ENCODE peak calls at places on chromosomes 1 and 21, in seven cellular contexts. One of them, this sample, is unnamed.

GRCh38 chr1:23772049-23772853 is 6.0 kb upstream of the PITHD1 start:
- DNase-seq in mucosa of descending colon: peak
- DNase-seq in glutamatergic neuron: peak
- DNase-seq in HuH-7: peak
- DNase-seq in H7: peak
- DNase-seq in activated CD4-positive, CD25-positive, alpha-beta regulatory T cell: peak
- DNase-seq in germinal center: peak
- DNase-seq in this sample: peak

GRCh38 chr1:77319036-77319705 is 37.4 kb downstream of the AK5 start:
- DNase-seq in mucosa of descending colon: no peak
- DNase-seq in H7: no peak
- DNase-seq in germinal center: no peak
- DNase-seq in HuH-7: no peak
- DNase-seq in activated CD4-positive, CD25-positive, alpha-beta regulatory T cell: no peak
- DNase-seq in glutamatergic neuron: no peak
- DNase-seq in this sample: no peak

GRCh38 chr1:163604391-163604790 is 282.6 kb downstream of the NUF2 start:
- DNase-seq in mucosa of descending colon: no peak
- DNase-seq in activated CD4-positive, CD25-positive, alpha-beta regulatory T cell: no peak
- DNase-seq in germinal center: no peak
- DNase-seq in H7: no peak
- DNase-seq in HuH-7: no peak
- DNase-seq in glutamatergic neuron: no peak
- DNase-seq in this sample: no peak

GRCh38 chr1:161304927-161305871 is 4.6 kb downstream of the MPZ start:
- DNase-seq in germinal center: no peak
- DNase-seq in mucosa of descending colon: no peak
- DNase-seq in H7: peak
- DNase-seq in HuH-7: no peak
- DNase-seq in activated CD4-positive, CD25-positive, alpha-beta regulatory T cell: no peak
- DNase-seq in glutamatergic neuron: no peak
- DNase-seq in this sample: no peak

GRCh38 chr1:185804206-185804605 is 70.0 kb downstream of the HMCN1 start:
- DNase-seq in germinal center: no peak
- DNase-seq in H7: no peak
- DNase-seq in glutamatergic neuron: no peak
- DNase-seq in activated CD4-positive, CD25-positive, alpha-beta regulatory T cell: no peak
- DNase-seq in mucosa of descending colon: no peak
- DNase-seq in HuH-7: no peak
- DNase-seq in this sample: no peak

GRCh38 chr1:113390871-113391642 is 742 bp downstream of the MAGI3 start:
- DNase-seq in H7: peak
- DNase-seq in mucosa of descending colon: peak
- DNase-seq in HuH-7: peak
- DNase-seq in germinal center: peak
- DNase-seq in glutamatergic neuron: peak
- DNase-seq in activated CD4-positive, CD25-positive, alpha-beta regulatory T cell: peak
- DNase-seq in this sample: no peak

GRCh38 chr1:112507896-112508241 is 896 bp upstream of the WNT2B start:
- DNase-seq in glutamatergic neuron: peak
- DNase-seq in HuH-7: peak
- DNase-seq in activated CD4-positive, CD25-positive, alpha-beta regulatory T cell: no peak
- DNase-seq in mucosa of descending colon: peak
- DNase-seq in germinal center: peak
- DNase-seq in H7: peak
- DNase-seq in this sample: no peak

GRCh38 chr1:145995148-145995851 is 1.1 kb downstream of the TXNIP start:
- DNase-seq in H7: no peak
- DNase-seq in activated CD4-positive, CD25-positive, alpha-beta regulatory T cell: no peak
- DNase-seq in glutamatergic neuron: no peak
- DNase-seq in mucosa of descending colon: no peak
- DNase-seq in germinal center: no peak
- DNase-seq in HuH-7: no peak
- DNase-seq in this sample: no peak

GRCh38 chr1:179298952-179299351 is 5.4 kb downstream of the SOAT1 start:
- DNase-seq in germinal center: peak
- DNase-seq in HuH-7: no peak
- DNase-seq in mucosa of descending colon: no peak
- DNase-seq in activated CD4-positive, CD25-positive, alpha-beta regulatory T cell: peak
- DNase-seq in glutamatergic neuron: no peak
- DNase-seq in H7: no peak
- DNase-seq in this sample: no peak

GRCh38 chr1:51583532-51583931 is 33.4 kb upstream of the OSBPL9 start:
- DNase-seq in mucosa of descending colon: peak
- DNase-seq in germinal center: no peak
- DNase-seq in HuH-7: no peak
- DNase-seq in H7: no peak
- DNase-seq in glutamatergic neuron: no peak
- DNase-seq in activated CD4-positive, CD25-positive, alpha-beta regulatory T cell: no peak
- DNase-seq in this sample: peak

GRCh38 chr1:70051926-70052325 is 153.5 kb downstream of the LRRC40 start:
- DNase-seq in mucosa of descending colon: no peak
- DNase-seq in H7: no peak
- DNase-seq in germinal center: no peak
- DNase-seq in HuH-7: no peak
- DNase-seq in glutamatergic neuron: no peak
- DNase-seq in activated CD4-positive, CD25-positive, alpha-beta regulatory T cell: no peak
- DNase-seq in this sample: no peak

GRCh38 chr21:22795644-22796043 is 1797.4 kb downstream of the NCAM2 start:
- DNase-seq in activated CD4-positive, CD25-positive, alpha-beta regulatory T cell: no peak
- DNase-seq in HuH-7: no peak
- DNase-seq in glutamatergic neuron: no peak
- DNase-seq in H7: no peak
- DNase-seq in mucosa of descending colon: no peak
- DNase-seq in germinal center: no peak
- DNase-seq in this sample: no peak

GRCh38 chr1:17075470-17076255 is 21.8 kb upstream of the SDHB start:
- DNase-seq in activated CD4-positive, CD25-positive, alpha-beta regulatory T cell: no peak
- DNase-seq in glutamatergic neuron: peak
- DNase-seq in HuH-7: peak
- DNase-seq in H7: peak
- DNase-seq in germinal center: peak
- DNase-seq in mucosa of descending colon: peak
- DNase-seq in this sample: peak

GRCh38 chr1:187513190-187513589 is 684.4 kb downstream of the PLA2G4A start:
- DNase-seq in HuH-7: no peak
- DNase-seq in mucosa of descending colon: no peak
- DNase-seq in activated CD4-positive, CD25-positive, alpha-beta regulatory T cell: no peak
- DNase-seq in H7: no peak
- DNase-seq in glutamatergic neuron: no peak
- DNase-seq in germinal center: no peak
- DNase-seq in this sample: no peak

GRCh38 chr21:38912355-38912619 is 106.6 kb downstream of the ETS2 start:
- DNase-seq in mucosa of descending colon: no peak
- DNase-seq in activated CD4-positive, CD25-positive, alpha-beta regulatory T cell: no peak
- DNase-seq in germinal center: no peak
- DNase-seq in HuH-7: no peak
- DNase-seq in glutamatergic neuron: no peak
- DNase-seq in H7: no peak
- DNase-seq in this sample: no peak

GRCh38 chr1:222263791-222264190 is 284.1 kb downstream of the HHIPL2 start:
- DNase-seq in H7: no peak
- DNase-seq in HuH-7: no peak
- DNase-seq in glutamatergic neuron: no peak
- DNase-seq in activated CD4-positive, CD25-positive, alpha-beta regulatory T cell: no peak
- DNase-seq in germinal center: no peak
- DNase-seq in mucosa of descending colon: no peak
- DNase-seq in this sample: no peak

GRCh38 chr1:210739627-210740026 is 394.3 kb downstream of the KCNH1 start:
- DNase-seq in glutamatergic neuron: no peak
- DNase-seq in mucosa of descending colon: no peak
- DNase-seq in activated CD4-positive, CD25-positive, alpha-beta regulatory T cell: no peak
- DNase-seq in H7: peak
- DNase-seq in germinal center: no peak
- DNase-seq in HuH-7: no peak
- DNase-seq in this sample: no peak

GRCh38 chr21:30336596-30336995 is 898 bp downstream of the KRTAP27-1 start:
- DNase-seq in glutamatergic neuron: no peak
- DNase-seq in mucosa of descending colon: no peak
- DNase-seq in germinal center: no peak
- DNase-seq in HuH-7: no peak
- DNase-seq in activated CD4-positive, CD25-positive, alpha-beta regulatory T cell: no peak
- DNase-seq in H7: no peak
- DNase-seq in this sample: no peak

GRCh38 chr1:168135982-168136708 is 585 bp downstream of the GPR161 start:
- DNase-seq in activated CD4-positive, CD25-positive, alpha-beta regulatory T cell: no peak
- DNase-seq in mucosa of descending colon: peak
- DNase-seq in H7: peak
- DNase-seq in glutamatergic neuron: peak
- DNase-seq in HuH-7: peak
- DNase-seq in germinal center: no peak
- DNase-seq in this sample: no peak

GRCh38 chr1:67952071-67952470 is 98.4 kb downstream of the DIRAS3 start:
- DNase-seq in activated CD4-positive, CD25-positive, alpha-beta regulatory T cell: no peak
- DNase-seq in glutamatergic neuron: no peak
- DNase-seq in H7: no peak
- DNase-seq in HuH-7: no peak
- DNase-seq in germinal center: no peak
- DNase-seq in mucosa of descending colon: no peak
- DNase-seq in this sample: no peak

GRCh38 chr1:7386226-7387052 is 384.7 kb upstream of the VAMP3 start:
- DNase-seq in germinal center: no peak
- DNase-seq in HuH-7: no peak
- DNase-seq in activated CD4-positive, CD25-positive, alpha-beta regulatory T cell: no peak
- DNase-seq in glutamatergic neuron: no peak
- DNase-seq in H7: peak
- DNase-seq in mucosa of descending colon: no peak
- DNase-seq in this sample: no peak

GRCh38 chr1:154453577-154454352 is 48.3 kb upstream of the TDRD10 start:
- DNase-seq in H7: no peak
- DNase-seq in mucosa of descending colon: no peak
- DNase-seq in glutamatergic neuron: no peak
- DNase-seq in activated CD4-positive, CD25-positive, alpha-beta regulatory T cell: no peak
- DNase-seq in germinal center: no peak
- DNase-seq in HuH-7: no peak
- DNase-seq in this sample: peak

GRCh38 chr1:244314921-244315544 is 136.7 kb downstream of the ADSS2 start:
- DNase-seq in activated CD4-positive, CD25-positive, alpha-beta regulatory T cell: no peak
- DNase-seq in H7: no peak
- DNase-seq in HuH-7: no peak
- DNase-seq in glutamatergic neuron: no peak
- DNase-seq in germinal center: no peak
- DNase-seq in mucosa of descending colon: no peak
- DNase-seq in this sample: no peak

GRCh38 chr1:26970810-26971209 is 10.5 kb upstream of the KDF1 start:
- DNase-seq in activated CD4-positive, CD25-positive, alpha-beta regulatory T cell: no peak
- DNase-seq in glutamatergic neuron: no peak
- DNase-seq in germinal center: no peak
- DNase-seq in mucosa of descending colon: peak
- DNase-seq in HuH-7: peak
- DNase-seq in H7: no peak
- DNase-seq in this sample: peak

GRCh38 chr1:9960705-9961562 is 17.7 kb downstream of the NMNAT1 start:
- DNase-seq in germinal center: peak
- DNase-seq in glutamatergic neuron: peak
- DNase-seq in H7: peak
- DNase-seq in activated CD4-positive, CD25-positive, alpha-beta regulatory T cell: no peak
- DNase-seq in HuH-7: no peak
- DNase-seq in mucosa of descending colon: no peak
- DNase-seq in this sample: no peak

GRCh38 chr21:31667639-31668038 is 8.1 kb downstream of the SOD1 start:
- DNase-seq in glutamatergic neuron: no peak
- DNase-seq in H7: no peak
- DNase-seq in activated CD4-positive, CD25-positive, alpha-beta regulatory T cell: no peak
- DNase-seq in germinal center: no peak
- DNase-seq in HuH-7: no peak
- DNase-seq in mucosa of descending colon: no peak
- DNase-seq in this sample: no peak